ENCODE peak calls at places on chromosome 9, in six cellular contexts. H is mesendoderm, V is fibroblast of lung, D is GM23248, L is endothelial cell of umbilical vein, P is IMR-90. M is an unnamed sample. For H3K36me3, the result is how much of the 10 kb centered on the place peaks cover.

GRCh38 chr9:89929721-89930480 is 325.1 kb downstream of the GADD45G start:
- DNase-seq in H (no peak), V (peak), D (peak), L (no peak), P (peak), M (no peak)

GRCh38 chr9:91207889-91208651 is 153.6 kb downstream of the AUH start:
- DNase-seq in H (no peak), V (peak), D (peak), L (peak), P (peak), M (no peak)

GRCh38 chr9:17082343-17082742 is 52.5 kb upstream of the CNTLN start:
- DNase-seq in H (peak), V (peak), D (peak), L (peak), P (peak), M (no peak)

GRCh38 chr9:116087246-116087645 is 66.3 kb upstream of the PAPPA start:
- DNase-seq in H (peak), V (peak), D (peak), L (no peak), P (peak), M (no peak)

GRCh38 chr9:97978706-97979105 is 4.4 kb upstream of the ANP32B start:
- DNase-seq in H (no peak), V (no peak), D (no peak), L (no peak), P (no peak), M (no peak)

GRCh38 chr9:136346157-136346481 is 17.4 kb downstream of the DNLZ start:
- DNase-seq in H (no peak), V (no peak), D (no peak), L (no peak), P (no peak), M (no peak)

GRCh38 chr9:21579209-21579608 is 97.1 kb upstream of the IFNE start:
- DNase-seq in H (no peak), V (peak), D (peak), L (no peak), P (peak), M (no peak)

GRCh38 chr9:80797427-80797825 is 891.9 kb downstream of the TLE1 start:
- DNase-seq in H (no peak), V (no peak), D (no peak), L (no peak), P (no peak), M (no peak)

GRCh38 chr9:91949946-91950664 is at the start of gene ROR2:
- DNase-seq in H (peak), V (peak), D (peak), L (peak), P (peak), M (no peak)

GRCh38 chr9:94168203-94169000 is 84.1 kb downstream of the PTPDC1 start:
- DNase-seq in H (no peak), V (no peak), D (peak), L (no peak), P (peak), M (no peak)

GRCh38 chr9:70113403-70114022 is 69.9 kb downstream of the MAMDC2 start:
- DNase-seq in H (peak), V (peak), D (peak), L (peak), P (peak), M (no peak)

GRCh38 chr9:87109851-87110250 is 162.5 kb upstream of the GAS1 start:
- DNase-seq in H (no peak), V (peak), D (peak), L (no peak), P (peak), M (no peak)

DNA sequence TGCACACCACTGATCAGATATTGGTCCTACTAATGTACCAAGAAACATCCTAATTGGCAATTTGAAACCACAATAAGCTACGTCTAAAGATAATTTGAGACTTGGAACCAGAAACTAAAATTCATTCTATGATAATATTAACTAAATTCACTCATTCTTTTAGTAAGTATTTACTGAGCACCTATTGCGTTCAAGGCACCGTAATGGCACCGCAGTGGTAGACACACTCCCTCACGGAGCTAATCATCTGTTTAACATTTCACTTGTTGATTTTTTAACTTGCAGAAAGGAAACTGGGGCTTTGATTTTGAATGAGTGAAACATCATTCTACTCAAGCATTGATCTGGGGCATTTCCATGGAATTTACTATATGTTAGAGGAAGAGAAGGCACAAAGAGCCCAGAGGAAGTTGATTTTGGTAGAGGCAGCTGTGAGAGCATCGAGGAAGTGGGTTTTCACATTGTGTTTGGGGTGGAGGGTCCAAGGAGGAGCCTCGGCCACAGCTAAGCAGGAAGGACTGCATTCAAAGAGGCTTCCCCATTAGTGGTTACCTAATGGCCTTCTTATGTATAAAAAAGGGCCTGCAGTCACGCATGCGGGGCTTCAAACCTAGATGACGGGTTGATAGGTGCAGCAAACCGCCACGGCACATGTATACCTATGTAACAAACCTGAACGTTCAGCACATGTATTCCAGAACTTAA is 7.1 kb downstream of the RAPGEF1 start:
- DNase-seq in H (no peak), V (no peak), D (no peak), L (no peak), P (no peak), M (no peak)
- H3K27ac ChIP-seq in H (no peak), V (peak), D (peak), L (peak), P (no peak), M (peak)

DNA sequence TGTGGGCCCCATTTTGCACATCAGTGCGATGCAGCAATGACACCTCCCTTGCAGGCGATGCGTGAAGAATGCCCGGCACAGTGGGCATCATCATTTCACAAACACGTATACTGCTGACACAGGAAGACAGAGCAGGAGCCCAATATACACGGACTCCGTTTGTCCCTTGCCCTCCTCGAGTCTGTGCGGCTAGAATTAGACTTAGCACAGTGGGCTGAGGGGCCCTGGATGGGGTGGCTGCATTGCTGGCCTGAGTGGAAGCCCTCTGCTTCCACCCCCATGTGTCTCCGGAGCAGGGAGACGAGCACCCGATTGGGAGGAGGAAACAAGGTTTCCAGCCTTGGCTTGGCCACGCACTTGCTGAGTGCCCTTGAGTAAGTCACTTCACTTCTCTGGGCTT is 40.8 kb downstream of the GSN start:
- DNase-seq in H (no peak), V (no peak), D (no peak), L (no peak), P (no peak), M (no peak)
- H3K9ac ChIP-seq in H (no peak), V (no peak), D (no peak), L (no peak), P (no peak), M (no peak)

GRCh38 chr9:100294341-100294740 is 58.4 kb downstream of the TEX10 start:
- DNase-seq in H (no peak), V (no peak), D (peak), L (peak), P (peak), M (no peak)

GRCh38 chr9:100295240-100295639 is 57.5 kb downstream of the TEX10 start:
- DNase-seq in H (no peak), V (no peak), D (no peak), L (no peak), P (no peak), M (no peak)

GRCh38 chr9:100294806-100295205 is 57.9 kb downstream of the TEX10 start:
- DNase-seq in H (no peak), V (no peak), D (no peak), L (peak), P (no peak), M (no peak)

GRCh38 chr9:100292414-100292813 is 60.3 kb downstream of the TEX10 start:
- DNase-seq in H (no peak), V (no peak), D (no peak), L (no peak), P (no peak), M (no peak)

GRCh38 chr9:100296407-100296806 is 56.3 kb downstream of the TEX10 start:
- DNase-seq in H (no peak), V (no peak), D (no peak), L (no peak), P (no peak), M (no peak)
- H3K36me3 ChIP-seq in H (under half), V (under half), D (under half), L (under half), P (half or more), M (under half)

GRCh38 chr9:113613815-113614413 is 150.4 kb downstream of the RGS3 start:
- DNase-seq in H (no peak), V (no peak), D (no peak), L (no peak), P (no peak), M (no peak)
- H3K27ac ChIP-seq in H (no peak), V (no peak), D (no peak), L (no peak), P (no peak), M (no peak)

GRCh38 chr9:2838984-2839367 is 4.9 kb downstream of the PUM3 start:
- DNase-seq in H (no peak), V (peak), D (no peak), L (no peak), P (no peak), M (no peak)
- H3K9ac ChIP-seq in H (no peak), V (no peak), D (peak), L (no peak), P (peak), M (no peak)

DNA sequence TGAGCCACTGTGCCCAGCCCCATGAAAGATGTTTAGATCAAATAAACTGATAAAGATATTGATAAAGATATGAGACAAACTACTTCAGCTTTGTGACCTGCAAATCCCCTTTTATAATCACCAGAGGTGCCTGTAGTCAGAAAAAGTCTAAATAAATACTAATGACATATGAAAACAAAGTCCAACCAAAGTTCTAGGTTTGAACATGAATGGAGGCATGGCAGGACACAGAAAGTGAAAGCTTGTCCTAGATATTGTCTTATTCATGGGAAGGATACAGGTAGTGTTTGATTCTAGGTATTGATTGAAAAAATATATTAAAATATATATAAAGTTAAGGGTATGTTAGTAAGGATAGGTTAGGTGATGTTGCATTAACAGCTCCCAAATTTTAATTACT is 24.6 kb upstream of the PSAT1 start:
- DNase-seq in H (no peak), V (no peak), D (no peak), L (no peak), P (no peak), M (no peak)
- H3K36me3 ChIP-seq in H (under half), V (under half), D (under half), L (under half), P (under half), M (under half)

GRCh38 chr9:109797006-109797405 is 17.0 kb downstream of the PALM2AKAP2 start:
- DNase-seq in H (no peak), V (no peak), D (no peak), L (no peak), P (no peak), M (no peak)

GRCh38 chr9:109801484-109801883 is 21.5 kb downstream of the PALM2AKAP2 start:
- DNase-seq in H (no peak), V (no peak), D (no peak), L (no peak), P (no peak), M (no peak)

GRCh38 chr9:109799792-109800191 is 19.8 kb downstream of the PALM2AKAP2 start:
- DNase-seq in H (peak), V (peak), D (peak), L (no peak), P (peak), M (no peak)

GRCh38 chr9:109797509-109797908 is 17.5 kb downstream of the PALM2AKAP2 start:
- DNase-seq in H (no peak), V (no peak), D (no peak), L (no peak), P (no peak), M (no peak)

GRCh38 chr9:109799141-109799540 is 19.1 kb downstream of the PALM2AKAP2 start:
- DNase-seq in H (no peak), V (no peak), D (no peak), L (no peak), P (no peak), M (no peak)
- H3K27ac ChIP-seq in H (no peak), V (peak), D (peak), L (no peak), P (peak), M (no peak)

GRCh38 chr9:25421560-25421959 is 256.7 kb downstream of the TUSC1 start:
- DNase-seq in H (no peak), V (no peak), D (no peak), L (no peak), P (no peak), M (no peak)
- H3K9ac ChIP-seq in H (no peak), V (no peak), D (no peak), L (no peak), P (no peak), M (no peak)

GRCh38 chr9:118595719-118596305 is 773.4 kb downstream of the BRINP1 start:
- DNase-seq in H (peak), V (peak), D (peak), L (peak), P (no peak), M (peak)
- H3K36me3 ChIP-seq in H (under half), V (under half), D (under half), L (under half), P (under half), M (under half)